ENCODE peak calls at places on chromosome 13, in eight cellular contexts. One of them, this sample, is unnamed.

GRCh38 chr13:45538382-45538781 is 73.6 kb downstream of the COG3 start:
- DNase-seq in islet precursor cell: no peak
- DNase-seq in pons: no peak
- DNase-seq in amniotic epithelial cell: no peak
- DNase-seq in T-helper 1 cell: no peak
- DNase-seq in foreskin fibroblast: no peak
- DNase-seq in CD8-positive, alpha-beta memory T cell: no peak
- DNase-seq in CD8-positive, alpha-beta T cell: no peak
- DNase-seq in this sample: no peak

GRCh38 chr13:83219832-83220231 is 662.4 kb downstream of the SLITRK1 start:
- DNase-seq in islet precursor cell: no peak
- DNase-seq in pons: no peak
- DNase-seq in amniotic epithelial cell: no peak
- DNase-seq in T-helper 1 cell: no peak
- DNase-seq in foreskin fibroblast: no peak
- DNase-seq in CD8-positive, alpha-beta memory T cell: no peak
- DNase-seq in CD8-positive, alpha-beta T cell: no peak
- DNase-seq in this sample: no peak

GRCh38 chr13:25574437-25575426 is 203.0 kb downstream of the ATP8A2 start:
- DNase-seq in islet precursor cell: peak; percentile 90
- DNase-seq in pons: peak; percentile 98
- DNase-seq in amniotic epithelial cell: peak; percentile 81
- DNase-seq in T-helper 1 cell: peak; percentile 63
- DNase-seq in foreskin fibroblast: peak; percentile 36
- DNase-seq in CD8-positive, alpha-beta memory T cell: peak; percentile 32
- DNase-seq in CD8-positive, alpha-beta T cell: peak; percentile 60
- DNase-seq in this sample: peak; percentile 82

GRCh38 chr13:75621147-75621546 is 15.0 kb upstream of the LMO7 start:
- DNase-seq in islet precursor cell: no peak
- DNase-seq in pons: no peak
- DNase-seq in amniotic epithelial cell: peak; percentile 50
- DNase-seq in T-helper 1 cell: no peak
- DNase-seq in foreskin fibroblast: peak; percentile 51
- DNase-seq in CD8-positive, alpha-beta memory T cell: no peak
- DNase-seq in CD8-positive, alpha-beta T cell: no peak
- DNase-seq in this sample: no peak

GRCh38 chr13:73417012-73417615 is 358.3 kb downstream of the KLF5 start:
- DNase-seq in islet precursor cell: no peak
- DNase-seq in pons: no peak
- DNase-seq in amniotic epithelial cell: peak; percentile 21
- DNase-seq in T-helper 1 cell: no peak
- DNase-seq in foreskin fibroblast: no peak
- DNase-seq in CD8-positive, alpha-beta memory T cell: no peak
- DNase-seq in CD8-positive, alpha-beta T cell: no peak
- DNase-seq in this sample: no peak

GRCh38 chr13:42981317-42981716 is 10.7 kb downstream of the EPSTI1 start:
- DNase-seq in islet precursor cell: no peak
- DNase-seq in pons: no peak
- DNase-seq in amniotic epithelial cell: peak; percentile 78
- DNase-seq in T-helper 1 cell: no peak
- DNase-seq in foreskin fibroblast: peak; percentile 35
- DNase-seq in CD8-positive, alpha-beta memory T cell: no peak
- DNase-seq in CD8-positive, alpha-beta T cell: no peak
- DNase-seq in this sample: no peak

GRCh38 chr13:109494955-109495354 is 291.4 kb downstream of the IRS2 start:
- DNase-seq in islet precursor cell: no peak
- DNase-seq in pons: peak; percentile 11
- DNase-seq in amniotic epithelial cell: peak; percentile 73
- DNase-seq in T-helper 1 cell: no peak
- DNase-seq in foreskin fibroblast: peak; percentile 76
- DNase-seq in CD8-positive, alpha-beta memory T cell: no peak
- DNase-seq in CD8-positive, alpha-beta T cell: no peak
- DNase-seq in this sample: no peak

GRCh38 chr13:77810430-77810829 is 108.2 kb downstream of the EDNRB start:
- DNase-seq in islet precursor cell: no peak
- DNase-seq in pons: peak; percentile 45
- DNase-seq in amniotic epithelial cell: no peak
- DNase-seq in T-helper 1 cell: peak; percentile 28
- DNase-seq in foreskin fibroblast: no peak
- DNase-seq in CD8-positive, alpha-beta memory T cell: no peak
- DNase-seq in CD8-positive, alpha-beta T cell: no peak
- DNase-seq in this sample: no peak

GRCh38 chr13:44188257-44188656 is 185.4 kb upstream of the SERP2 start:
- DNase-seq in islet precursor cell: peak; percentile 87
- DNase-seq in pons: no peak
- DNase-seq in amniotic epithelial cell: peak; percentile 33
- DNase-seq in T-helper 1 cell: no peak
- DNase-seq in foreskin fibroblast: no peak
- DNase-seq in CD8-positive, alpha-beta memory T cell: no peak
- DNase-seq in CD8-positive, alpha-beta T cell: no peak
- DNase-seq in this sample: no peak

GRCh38 chr13:59793107-59793506 is 370.6 kb downstream of the DIAPH3 start:
- DNase-seq in islet precursor cell: no peak
- DNase-seq in pons: no peak
- DNase-seq in amniotic epithelial cell: no peak
- DNase-seq in T-helper 1 cell: no peak
- DNase-seq in foreskin fibroblast: no peak
- DNase-seq in CD8-positive, alpha-beta memory T cell: no peak
- DNase-seq in CD8-positive, alpha-beta T cell: no peak
- DNase-seq in this sample: no peak

GRCh38 chr13:43245374-43245964 is 222.1 kb downstream of the DNAJC15 start:
- DNase-seq in islet precursor cell: no peak
- DNase-seq in pons: no peak
- DNase-seq in amniotic epithelial cell: peak; percentile 92
- DNase-seq in T-helper 1 cell: no peak
- DNase-seq in foreskin fibroblast: peak; percentile 90
- DNase-seq in CD8-positive, alpha-beta memory T cell: no peak
- DNase-seq in CD8-positive, alpha-beta T cell: no peak
- DNase-seq in this sample: no peak

GRCh38 chr13:106612688-106613087 is 44.8 kb upstream of the ARGLU1 start:
- DNase-seq in islet precursor cell: no peak
- DNase-seq in pons: peak; percentile 22
- DNase-seq in amniotic epithelial cell: peak; percentile 90
- DNase-seq in T-helper 1 cell: no peak
- DNase-seq in foreskin fibroblast: peak; percentile 62
- DNase-seq in CD8-positive, alpha-beta memory T cell: no peak
- DNase-seq in CD8-positive, alpha-beta T cell: no peak
- DNase-seq in this sample: no peak

This sample was measured in KG1.